ENCODE peak calls at places on chromosomes 5 and 9, in five cellular contexts. X, C, O, I and W are unnamed samples.

GRCh38 chr9:93209097-93209496 is 25.2 kb downstream of the WNK2 start:
- DNase-seq in X (peak), C (no peak), O (no peak), I (no peak), W (no peak)

GRCh38 chr5:178542455-178542854 is 47.7 kb downstream of the COL23A1 start:
- DNase-seq in X (no peak), C (no peak), O (no peak), I (no peak), W (no peak)

GRCh38 chr5:69075522-69076169 is 18.2 kb upstream of the SLC30A5 start:
- DNase-seq in X (no peak), C (no peak), O (no peak), I (no peak), W (no peak)

GRCh38 chr5:169094586-169095409 is 206.1 kb downstream of the SLIT3 start:
- DNase-seq in X (no peak), C (no peak), O (no peak), I (no peak), W (no peak)

GRCh38 chr9:108668191-108668940 is 187.4 kb downstream of the ACTL7B start:
- DNase-seq in X (no peak), C (no peak), O (no peak), I (no peak), W (no peak)

GRCh38 chr9:134983506-134984371 is 66.0 kb upstream of the FCN1 start:
- DNase-seq in X (no peak), C (no peak), O (no peak), I (no peak), W (no peak)

GRCh38 chr5:168920019-168920813 is 341.0 kb upstream of the PANK3 start:
- DNase-seq in X (no peak), C (no peak), O (no peak), I (no peak), W (no peak)

GRCh38 chr5:88108490-88109279 is 160.0 kb downstream of the TMEM161B start:
- DNase-seq in X (no peak), C (no peak), O (no peak), I (no peak), W (no peak)

GRCh38 chr9:113650207-113651131 is 186.9 kb downstream of the RGS3 start:
- DNase-seq in X (peak), C (peak), O (no peak), I (no peak), W (no peak)

GRCh38 chr5:113243349-113243664 is 191.5 kb downstream of the TSSK1B start:
- DNase-seq in X (no peak), C (no peak), O (no peak), I (no peak), W (no peak)
- TF ChIP-seq EP300 in X (no peak), C (no peak), O (no peak), I (no peak), W (no peak)

DNA sequence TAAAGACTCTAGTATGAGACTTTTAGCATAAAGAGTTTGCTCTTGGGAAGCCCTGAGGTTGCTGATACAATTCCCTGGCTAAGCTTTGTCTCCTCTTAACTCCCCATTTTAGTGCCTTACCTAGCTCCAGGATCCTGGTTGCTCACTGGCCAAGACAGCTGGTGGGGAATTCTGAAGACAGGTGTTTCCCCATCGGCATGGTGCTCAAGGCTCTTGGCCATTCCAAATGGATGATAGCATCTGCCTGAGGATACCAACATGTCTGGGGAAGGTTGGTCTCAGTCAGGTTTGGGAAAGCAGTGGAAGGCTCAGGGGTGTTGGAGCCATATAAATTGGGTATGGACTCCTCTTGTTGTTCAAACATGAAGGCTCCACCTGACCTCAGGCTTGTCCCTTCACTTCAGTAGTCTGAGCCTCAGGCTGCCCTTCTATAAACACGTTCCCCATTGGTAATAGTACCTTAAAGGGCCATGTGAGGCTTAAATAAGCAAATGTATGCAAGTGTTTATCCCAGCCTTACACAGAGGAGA is 44.5 kb upstream of the CXCL14 start:
- DNase-seq in X (no peak), C (no peak), O (peak), I (no peak), W (no peak)
- TF ChIP-seq CHD2 in X (no peak), C (no peak), O (no peak), I (no peak), W (no peak)

GRCh38 chr5:72085319-72085718 is 22.0 kb upstream of the MAP1B start:
- DNase-seq in X (no peak), C (no peak), O (no peak), I (no peak), W (no peak)
- TF ChIP-seq POLR2A in X (no peak), C (no peak), O (no peak), I (no peak), W (no peak)

GRCh38 chr5:19865336-19866087 is 122.5 kb downstream of the CDH18 start:
- DNase-seq in X (no peak), C (no peak), O (no peak), I (no peak), W (no peak)

GRCh38 chr5:19862711-19863110 is 125.3 kb downstream of the CDH18 start:
- DNase-seq in X (no peak), C (no peak), O (no peak), I (no peak), W (no peak)

GRCh38 chr5:19866088-19866446 is 121.9 kb downstream of the CDH18 start:
- DNase-seq in X (no peak), C (no peak), O (no peak), I (no peak), W (no peak)
- TF ChIP-seq EP300 in X (no peak), C (no peak), O (no peak), I (no peak), W (no peak)

GRCh38 chr5:34639852-34640626 is 16.1 kb upstream of the RAI14 start:
- DNase-seq in X (no peak), C (no peak), O (no peak), I (no peak), W (no peak)
- TF ChIP-seq CHD2 in X (no peak), C (no peak), O (no peak), I (no peak), W (no peak)

GRCh38 chr5:90473321-90474234 is 993 bp downstream of the MBLAC2 start:
- DNase-seq in X (peak), C (peak), O (peak), I (no peak), W (peak)

GRCh38 chr5:90472783-90473182 is 1.8 kb downstream of the MBLAC2 start:
- DNase-seq in X (no peak), C (no peak), O (no peak), I (no peak), W (no peak)

GRCh38 chr5:90475436-90475980 is 844 bp downstream of the POLR3G start:
- DNase-seq in X (no peak), C (no peak), O (no peak), I (no peak), W (peak)

GRCh38 chr5:90477073-90477472 is 2.4 kb downstream of the POLR3G start:
- DNase-seq in X (no peak), C (no peak), O (peak), I (no peak), W (no peak)

DNA sequence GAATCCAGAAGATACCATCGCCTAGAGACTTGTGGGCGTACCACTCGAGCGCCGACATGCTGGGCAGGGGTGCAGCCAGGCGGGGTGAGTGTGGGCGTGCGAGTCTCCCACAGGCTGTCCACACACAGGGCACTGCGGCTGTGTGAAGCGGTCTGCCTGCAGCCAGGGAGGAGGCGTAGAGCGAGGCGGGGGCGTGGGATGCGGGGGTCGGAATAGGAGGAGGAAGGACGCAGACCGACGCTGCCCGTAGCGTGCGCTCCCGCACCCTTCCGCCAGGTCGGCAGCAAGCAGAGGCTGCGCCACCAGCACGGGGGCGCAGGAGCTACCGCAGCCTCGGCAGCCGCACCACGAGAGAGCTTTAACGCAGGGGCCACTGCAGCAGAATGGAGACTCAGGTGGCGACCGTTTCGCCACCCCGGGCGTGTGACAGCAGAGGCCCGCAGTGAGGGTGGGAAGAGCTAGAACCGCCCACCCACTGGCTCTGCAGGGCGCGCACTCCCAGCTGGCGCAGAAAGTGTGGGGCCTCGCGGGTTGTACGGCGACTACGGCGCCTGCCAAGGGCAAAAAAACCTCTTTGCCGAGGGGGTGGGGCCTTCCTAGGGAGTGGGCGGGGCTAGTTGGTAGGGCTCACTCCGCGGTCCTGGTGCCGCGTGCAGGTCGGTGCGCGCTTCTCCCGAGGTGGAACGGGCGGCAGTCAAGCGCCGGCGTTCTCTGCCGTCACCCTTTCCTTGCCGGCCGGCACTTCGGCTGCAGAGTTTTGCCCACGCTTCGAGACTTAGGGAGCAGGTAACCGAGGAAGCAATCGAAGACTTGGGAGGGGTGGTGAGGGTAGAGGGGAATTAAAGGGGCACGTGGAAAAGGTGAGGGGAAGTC is at the start of the genes MBLAC2 and POLR3G:
- DNase-seq in X (peak), C (peak), O (peak), I (peak), W (peak)
- TF ChIP-seq POLR2A in X (peak), C (peak), O (peak), I (peak), W (peak)

DNA sequence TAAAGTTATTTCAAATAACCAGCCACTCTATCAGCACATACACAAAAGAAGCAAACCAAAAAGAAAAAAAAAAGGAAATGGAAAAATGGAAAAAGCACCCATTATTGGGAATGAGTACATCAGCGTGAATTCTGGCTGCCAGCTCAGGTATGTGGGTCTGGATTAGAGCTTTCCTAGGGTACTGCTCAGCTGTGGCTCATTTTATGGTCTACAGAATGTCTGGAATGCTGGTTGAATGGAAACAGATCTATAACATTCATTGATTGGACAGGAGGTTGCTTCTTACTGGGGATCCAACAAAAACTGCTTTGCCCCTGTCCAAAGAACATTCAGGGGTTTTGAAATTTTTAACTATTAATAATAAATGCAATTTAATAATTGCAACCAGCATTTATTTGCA is 3.9 kb upstream of the CAST start:
- DNase-seq in X (no peak), C (no peak), O (no peak), I (no peak), W (no peak)
- TF ChIP-seq EP300 in X (no peak), C (no peak), O (no peak), I (no peak), W (no peak)